ENCODE peak calls at places on chromosomes 13 and 19, in five cellular contexts. One of them, this sample, is unnamed. For H3K4me1, the result is how much of the 10 kb centered on the place peaks cover.

GRCh38 chr13:31200636-31200970 is 828 bp downstream of the B3GLCT start:
- DNase-seq in CD8-positive, alpha-beta memory T cell: peak
- DNase-seq in ascending aorta: peak
- DNase-seq in cardiac muscle cell: peak
- DNase-seq in endothelial cell of umbilical vein: peak
- DNase-seq in this sample: no peak

GRCh38 chr19:14517446-14517839 is 754 bp downstream of the DNAJB1 start:
- DNase-seq in CD8-positive, alpha-beta memory T cell: no peak
- DNase-seq in cardiac muscle cell: peak
- DNase-seq in endothelial cell of umbilical vein: peak
- DNase-seq in ascending aorta: no peak
- DNase-seq in this sample: peak

GRCh38 chr19:53130506-53130905 is 2.2 kb downstream of the ZNF415 start:
- DNase-seq in cardiac muscle cell: no peak
- DNase-seq in CD8-positive, alpha-beta memory T cell: no peak
- DNase-seq in ascending aorta: no peak
- DNase-seq in endothelial cell of umbilical vein: no peak
- DNase-seq in this sample: no peak

GRCh38 chr13:98500963-98501421 is 75.9 kb downstream of the STK24 start:
- DNase-seq in CD8-positive, alpha-beta memory T cell: no peak
- DNase-seq in ascending aorta: no peak
- DNase-seq in cardiac muscle cell: no peak
- DNase-seq in endothelial cell of umbilical vein: no peak
- DNase-seq in this sample: no peak

GRCh38 chr13:34466301-34466700 is 475.8 kb upstream of the NBEA start:
- DNase-seq in endothelial cell of umbilical vein: no peak
- DNase-seq in CD8-positive, alpha-beta memory T cell: no peak
- DNase-seq in cardiac muscle cell: no peak
- DNase-seq in ascending aorta: no peak
- DNase-seq in this sample: no peak

GRCh38 chr19:55452381-55453325 is 8.8 kb downstream of the ISOC2 start:
- DNase-seq in ascending aorta: no peak
- DNase-seq in CD8-positive, alpha-beta memory T cell: peak
- DNase-seq in endothelial cell of umbilical vein: peak
- DNase-seq in cardiac muscle cell: peak
- DNase-seq in this sample: no peak

GRCh38 chr19:52963229-52963760 is 614 bp upstream of the ZNF816 start:
- DNase-seq in CD8-positive, alpha-beta memory T cell: no peak
- DNase-seq in endothelial cell of umbilical vein: no peak
- DNase-seq in cardiac muscle cell: peak
- DNase-seq in ascending aorta: no peak
- DNase-seq in this sample: peak

GRCh38 chr13:39110518-39111097 is 72.4 kb downstream of the NHLRC3 start:
- DNase-seq in ascending aorta: no peak
- DNase-seq in endothelial cell of umbilical vein: no peak
- DNase-seq in cardiac muscle cell: peak
- DNase-seq in CD8-positive, alpha-beta memory T cell: no peak
- DNase-seq in this sample: no peak

GRCh38 chr19:45076029-45076850 is at the start of gene ZNF296:
- DNase-seq in cardiac muscle cell: peak
- DNase-seq in endothelial cell of umbilical vein: peak
- DNase-seq in CD8-positive, alpha-beta memory T cell: peak
- DNase-seq in ascending aorta: peak
- DNase-seq in this sample: no peak

GRCh38 chr19:27746691-27747380 is 1466.1 kb downstream of the UQCRFS1 start:
- DNase-seq in endothelial cell of umbilical vein: no peak
- DNase-seq in cardiac muscle cell: peak
- DNase-seq in CD8-positive, alpha-beta memory T cell: no peak
- DNase-seq in ascending aorta: peak
- DNase-seq in this sample: peak

GRCh38 chr19:48419158-48419920 is 25.9 kb downstream of the GRIN2D start:
- DNase-seq in cardiac muscle cell: peak
- DNase-seq in endothelial cell of umbilical vein: peak
- DNase-seq in CD8-positive, alpha-beta memory T cell: peak
- DNase-seq in ascending aorta: no peak
- DNase-seq in this sample: no peak

GRCh38 chr19:19540707-19541515 is 2.8 kb downstream of the CILP2 start:
- DNase-seq in ascending aorta: no peak
- DNase-seq in CD8-positive, alpha-beta memory T cell: peak
- DNase-seq in cardiac muscle cell: peak
- DNase-seq in endothelial cell of umbilical vein: no peak
- DNase-seq in this sample: no peak

GRCh38 chr19:1156305-1156801 is 17.7 kb downstream of the SBNO2 start:
- DNase-seq in endothelial cell of umbilical vein: no peak
- DNase-seq in CD8-positive, alpha-beta memory T cell: no peak
- DNase-seq in cardiac muscle cell: no peak
- DNase-seq in ascending aorta: no peak
- DNase-seq in this sample: no peak

GRCh38 chr19:17327654-17328516 is 6.8 kb downstream of the ANO8 start:
- DNase-seq in CD8-positive, alpha-beta memory T cell: peak
- DNase-seq in endothelial cell of umbilical vein: peak
- DNase-seq in cardiac muscle cell: peak
- DNase-seq in ascending aorta: no peak
- DNase-seq in this sample: no peak

GRCh38 chr19:2261438-2262172 is 5.4 kb upstream of the JSRP1 start:
- DNase-seq in ascending aorta: no peak
- DNase-seq in endothelial cell of umbilical vein: peak
- DNase-seq in cardiac muscle cell: peak
- DNase-seq in CD8-positive, alpha-beta memory T cell: no peak
- DNase-seq in this sample: no peak

GRCh38 chr19:7636317-7636690 is 606 bp upstream of the STXBP2 start:
- DNase-seq in ascending aorta: no peak
- DNase-seq in endothelial cell of umbilical vein: no peak
- DNase-seq in CD8-positive, alpha-beta memory T cell: no peak
- DNase-seq in cardiac muscle cell: no peak
- DNase-seq in this sample: no peak

GRCh38 chr19:5672708-5673459 is 7.4 kb downstream of the MICOS13 start:
- DNase-seq in ascending aorta: no peak
- DNase-seq in endothelial cell of umbilical vein: no peak
- DNase-seq in cardiac muscle cell: no peak
- DNase-seq in CD8-positive, alpha-beta memory T cell: no peak
- DNase-seq in this sample: no peak

GRCh38 chr13:39036212-39036611 is 1.7 kb downstream of the PROSER1 start:
- DNase-seq in ascending aorta: no peak
- DNase-seq in endothelial cell of umbilical vein: no peak
- DNase-seq in CD8-positive, alpha-beta memory T cell: no peak
- DNase-seq in cardiac muscle cell: peak
- DNase-seq in this sample: no peak

GRCh38 chr13:29077051-29077813 is 257.1 kb downstream of the MTUS2 start:
- DNase-seq in CD8-positive, alpha-beta memory T cell: no peak
- DNase-seq in endothelial cell of umbilical vein: no peak
- DNase-seq in cardiac muscle cell: peak
- DNase-seq in ascending aorta: no peak
- DNase-seq in this sample: no peak

GRCh38 chr13:26980099-26981031 is 191.2 kb downstream of the USP12 start:
- DNase-seq in cardiac muscle cell: no peak
- DNase-seq in endothelial cell of umbilical vein: no peak
- DNase-seq in ascending aorta: no peak
- DNase-seq in CD8-positive, alpha-beta memory T cell: no peak
- DNase-seq in this sample: no peak

GRCh38 chr13:111968611-111969010 is 98.3 kb upstream of the SOX1 start:
- DNase-seq in CD8-positive, alpha-beta memory T cell: no peak
- DNase-seq in endothelial cell of umbilical vein: no peak
- DNase-seq in cardiac muscle cell: no peak
- DNase-seq in ascending aorta: no peak
- DNase-seq in this sample: no peak

GRCh38 chr19:18523841-18524240 is 2.0 kb upstream of the ELL start:
- DNase-seq in cardiac muscle cell: no peak
- DNase-seq in ascending aorta: no peak
- DNase-seq in CD8-positive, alpha-beta memory T cell: no peak
- DNase-seq in endothelial cell of umbilical vein: no peak
- DNase-seq in this sample: no peak

GRCh38 chr13:79401259-79402071 is 4.6 kb downstream of the RBM26 start:
- DNase-seq in endothelial cell of umbilical vein: peak
- DNase-seq in ascending aorta: no peak
- DNase-seq in CD8-positive, alpha-beta memory T cell: no peak
- DNase-seq in cardiac muscle cell: no peak
- DNase-seq in this sample: no peak

GRCh38 chr19:548841-549830 is 5.3 kb downstream of the GZMM start:
- DNase-seq in ascending aorta: no peak
- DNase-seq in cardiac muscle cell: no peak
- DNase-seq in CD8-positive, alpha-beta memory T cell: no peak
- DNase-seq in endothelial cell of umbilical vein: no peak
- DNase-seq in this sample: no peak

GRCh38 chr13:27208514-27208913 is 36.9 kb upstream of the USP12 start:
- DNase-seq in ascending aorta: no peak
- DNase-seq in endothelial cell of umbilical vein: no peak
- DNase-seq in cardiac muscle cell: no peak
- DNase-seq in CD8-positive, alpha-beta memory T cell: no peak
- DNase-seq in this sample: no peak

GRCh38 chr13:44048326-44048725 is 168.6 kb downstream of the LACC1 start:
- DNase-seq in CD8-positive, alpha-beta memory T cell: no peak
- DNase-seq in ascending aorta: no peak
- DNase-seq in cardiac muscle cell: no peak
- DNase-seq in endothelial cell of umbilical vein: no peak
- DNase-seq in this sample: no peak

GRCh38 chr13:99225078-99225477 is 24.4 kb downstream of the UBAC2 start:
- DNase-seq in CD8-positive, alpha-beta memory T cell: no peak
- DNase-seq in ascending aorta: no peak
- DNase-seq in cardiac muscle cell: no peak
- DNase-seq in endothelial cell of umbilical vein: no peak
- DNase-seq in this sample: no peak

GRCh38 chr13:33514362-33514761 is 228.8 kb upstream of the STARD13 start:
- DNase-seq in endothelial cell of umbilical vein: no peak
- DNase-seq in ascending aorta: no peak
- DNase-seq in cardiac muscle cell: no peak
- DNase-seq in CD8-positive, alpha-beta memory T cell: no peak
- DNase-seq in this sample: no peak

GRCh38 chr13:95099541-95099940 is 201.7 kb downstream of the ABCC4 start:
- DNase-seq in cardiac muscle cell: no peak
- DNase-seq in endothelial cell of umbilical vein: peak
- DNase-seq in ascending aorta: no peak
- DNase-seq in CD8-positive, alpha-beta memory T cell: no peak
- DNase-seq in this sample: no peak

GRCh38 chr13:85693889-85694511 is 105.2 kb downstream of the SLITRK6 start:
- DNase-seq in ascending aorta: no peak
- DNase-seq in cardiac muscle cell: no peak
- DNase-seq in endothelial cell of umbilical vein: no peak
- DNase-seq in CD8-positive, alpha-beta memory T cell: no peak
- DNase-seq in this sample: no peak

GRCh38 chr19:30006206-30006605 is 64.2 kb downstream of the URI1 start:
- DNase-seq in cardiac muscle cell: no peak
- DNase-seq in ascending aorta: no peak
- DNase-seq in CD8-positive, alpha-beta memory T cell: no peak
- DNase-seq in endothelial cell of umbilical vein: no peak
- DNase-seq in this sample: no peak

GRCh38 chr19:15640294-15640903 is at the start of gene CYP4F3:
- DNase-seq in endothelial cell of umbilical vein: no peak
- DNase-seq in CD8-positive, alpha-beta memory T cell: no peak
- DNase-seq in cardiac muscle cell: no peak
- DNase-seq in ascending aorta: no peak
- DNase-seq in this sample: peak

GRCh38 chr19:3984584-3984907 is 717 bp downstream of the EEF2 start:
- DNase-seq in ascending aorta: no peak
- DNase-seq in endothelial cell of umbilical vein: no peak
- DNase-seq in CD8-positive, alpha-beta memory T cell: no peak
- DNase-seq in cardiac muscle cell: no peak
- DNase-seq in this sample: no peak
- H3K4me1 ChIP-seq in ascending aorta: under half
- H3K4me1 ChIP-seq in endothelial cell of umbilical vein: under half
- H3K4me1 ChIP-seq in CD8-positive, alpha-beta memory T cell: under half
- H3K4me1 ChIP-seq in cardiac muscle cell: under half
- H3K4me1 ChIP-seq in this sample: under half

DNA sequence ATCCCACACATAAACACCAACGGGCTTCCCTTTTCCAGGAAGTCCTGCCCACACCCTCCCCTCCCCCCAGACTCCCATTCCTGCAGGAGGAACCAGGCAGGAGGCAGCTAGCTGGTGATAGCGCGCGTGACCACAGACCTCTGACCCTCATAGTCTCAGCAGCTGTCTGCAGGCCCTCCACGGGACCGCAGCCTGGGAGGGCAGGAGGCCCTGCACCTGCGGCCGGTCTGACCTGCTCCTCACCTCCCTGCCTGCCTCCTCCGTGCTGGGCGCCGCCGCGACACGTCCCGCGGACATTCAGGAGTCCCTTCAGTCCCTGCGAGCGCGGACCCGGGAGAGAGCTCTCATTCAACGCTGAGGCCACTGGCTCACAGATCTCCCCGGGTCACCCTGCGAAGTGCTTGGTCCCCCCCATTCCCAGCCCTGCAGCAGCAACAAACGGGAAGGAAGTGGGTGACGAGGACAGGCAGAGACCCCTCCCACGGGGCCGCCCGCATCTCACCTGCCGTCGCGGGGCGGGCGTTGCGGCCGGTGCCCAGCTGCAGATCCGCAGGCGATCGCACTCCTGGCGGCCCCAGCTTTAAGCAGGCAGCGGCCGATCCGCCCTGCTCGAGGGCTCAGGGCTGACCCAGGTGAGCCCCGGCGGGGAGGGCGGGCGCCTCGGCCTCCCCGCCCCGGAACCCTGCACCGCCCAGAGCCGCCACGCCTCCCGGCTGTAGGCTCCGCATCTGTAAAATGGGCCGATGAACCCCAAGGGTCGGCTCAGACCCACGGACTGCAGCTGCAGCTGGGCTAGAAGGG is 1.1 kb upstream of the ACP5 start:
- DNase-seq in CD8-positive, alpha-beta memory T cell: peak
- DNase-seq in ascending aorta: no peak
- DNase-seq in endothelial cell of umbilical vein: peak
- DNase-seq in cardiac muscle cell: peak
- DNase-seq in this sample: no peak
- H3K4me1 ChIP-seq in CD8-positive, alpha-beta memory T cell: under half
- H3K4me1 ChIP-seq in ascending aorta: under half
- H3K4me1 ChIP-seq in endothelial cell of umbilical vein: under half
- H3K4me1 ChIP-seq in cardiac muscle cell: under half
- H3K4me1 ChIP-seq in this sample: under half

GRCh38 chr13:19838726-19839342 is 24.6 kb downstream of the ZMYM5 start:
- DNase-seq in ascending aorta: no peak
- DNase-seq in endothelial cell of umbilical vein: no peak
- DNase-seq in CD8-positive, alpha-beta memory T cell: no peak
- DNase-seq in cardiac muscle cell: no peak
- DNase-seq in this sample: no peak

GRCh38 chr13:19836472-19836871 is 27.0 kb downstream of the ZMYM5 start:
- DNase-seq in CD8-positive, alpha-beta memory T cell: no peak
- DNase-seq in cardiac muscle cell: no peak
- DNase-seq in ascending aorta: no peak
- DNase-seq in endothelial cell of umbilical vein: no peak
- DNase-seq in this sample: no peak

DNA sequence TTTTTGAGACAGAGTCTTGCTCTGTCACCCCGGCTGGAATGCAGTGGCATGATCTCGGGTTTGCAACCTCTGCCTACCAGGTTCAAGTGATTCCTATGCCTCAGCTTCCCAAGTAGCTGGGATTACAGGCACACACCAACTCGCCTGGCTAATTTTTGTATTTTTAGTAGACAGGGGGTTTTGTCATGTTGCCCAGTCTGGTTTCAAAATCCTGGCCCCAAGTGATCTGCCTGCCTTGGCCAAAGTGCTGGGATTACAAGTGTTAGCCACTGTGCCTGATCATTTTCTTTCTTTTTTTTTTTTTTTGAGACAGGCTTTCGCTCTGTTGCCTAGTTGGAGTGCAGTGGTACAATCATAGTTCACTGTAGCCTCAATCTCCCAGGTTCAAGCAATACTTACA is 28.7 kb downstream of the ZMYM5 start:
- DNase-seq in endothelial cell of umbilical vein: no peak
- DNase-seq in cardiac muscle cell: no peak
- DNase-seq in ascending aorta: no peak
- DNase-seq in CD8-positive, alpha-beta memory T cell: no peak
- DNase-seq in this sample: no peak
- H3K4me1 ChIP-seq in endothelial cell of umbilical vein: under half
- H3K4me1 ChIP-seq in cardiac muscle cell: under half
- H3K4me1 ChIP-seq in ascending aorta: under half
- H3K4me1 ChIP-seq in CD8-positive, alpha-beta memory T cell: under half
- H3K4me1 ChIP-seq in this sample: under half

GRCh38 chr13:40644838-40645620 is 21.4 kb downstream of the FOXO1 start:
- DNase-seq in CD8-positive, alpha-beta memory T cell: no peak
- DNase-seq in endothelial cell of umbilical vein: no peak
- DNase-seq in cardiac muscle cell: no peak
- DNase-seq in ascending aorta: no peak
- DNase-seq in this sample: no peak
- H3K4me1 ChIP-seq in CD8-positive, alpha-beta memory T cell: half or more
- H3K4me1 ChIP-seq in endothelial cell of umbilical vein: under half
- H3K4me1 ChIP-seq in cardiac muscle cell: under half
- H3K4me1 ChIP-seq in ascending aorta: under half
- H3K4me1 ChIP-seq in this sample: half or more

This sample was measured in vagina.